ENCODE peak calls at places on chromosomes 1 and 21, in seven cellular contexts. P is GM13977, M is tibial artery, I is B cell, W is ovary, U is neural crest cell, Q is breast epithelium. D is an unnamed sample.

GRCh38 chr1:242673652-242674051 is 149.2 kb upstream of the PLD5 start:
- DNase-seq in I (no peak), U (no peak), Q (no peak), W (no peak), M (no peak), P (no peak), D (no peak)

GRCh38 chr1:203795382-203796222 is at the start of the genes ZBED6 and ZC3H11A:
- DNase-seq in P (peak), M (peak), Q (peak), I (peak), W (peak), U (peak), D (peak)

GRCh38 chr21:36044056-36044455 is 16.3 kb downstream of the SETD4 start:
- DNase-seq in I (no peak), M (no peak), Q (no peak), U (no peak), P (no peak), W (no peak), D (no peak)

GRCh38 chr1:24091971-24092482 is 19.9 kb downstream of the MYOM3 start:
- DNase-seq in Q (no peak), M (no peak), P (no peak), U (no peak), I (no peak), W (no peak), D (no peak)

GRCh38 chr1:6471969-6472368 is 6.0 kb upstream of the TNFRSF25 start:
- DNase-seq in P (no peak), I (no peak), U (no peak), M (no peak), W (no peak), Q (no peak), D (no peak)

GRCh38 chr1:235735630-235736029 is 86.0 kb upstream of the GNG4 start:
- DNase-seq in Q (no peak), W (no peak), I (no peak), U (no peak), M (no peak), P (no peak), D (no peak)

GRCh38 chr1:33131191-33131590 is 50.2 kb downstream of the AZIN2 start:
- DNase-seq in W (no peak), Q (no peak), M (no peak), U (no peak), P (no peak), I (no peak), D (no peak)

GRCh38 chr1:151619489-151620093 is 7.7 kb downstream of the SNX27 start:
- DNase-seq in U (no peak), Q (no peak), W (no peak), M (no peak), P (no peak), I (no peak), D (no peak)

GRCh38 chr1:109137959-109138757 is 24.2 kb downstream of the ELAPOR1 start:
- DNase-seq in M (no peak), W (no peak), Q (no peak), I (no peak), P (no peak), U (no peak), D (no peak)

GRCh38 chr1:182215797-182216196 is 154.3 kb upstream of the ZNF648 start:
- DNase-seq in M (no peak), I (no peak), Q (no peak), W (no peak), P (no peak), U (no peak), D (no peak)

GRCh38 chr1:91608876-91609275 is 108.2 kb downstream of the CDC7 start:
- DNase-seq in U (no peak), I (no peak), M (no peak), P (no peak), W (no peak), Q (no peak), D (no peak)

GRCh38 chr21:38843806-38844479 is 38.2 kb downstream of the ETS2 start:
- DNase-seq in U (no peak), P (no peak), Q (no peak), M (no peak), W (no peak), I (no peak), D (no peak)

GRCh38 chr1:56535949-56536348 is 43.4 kb downstream of the PLPP3 start:
- DNase-seq in I (no peak), W (no peak), U (no peak), P (no peak), Q (no peak), M (no peak), D (no peak)

GRCh38 chr1:224635356-224635755 is 19.2 kb downstream of the CNIH3 start:
- DNase-seq in U (no peak), W (no peak), M (no peak), Q (no peak), I (no peak), P (no peak), D (no peak)

GRCh38 chr1:228842094-228842775 is 107.0 kb downstream of the RHOU start:
- DNase-seq in U (no peak), Q (no peak), P (no peak), W (peak), M (no peak), I (no peak), D (no peak)

GRCh38 chr1:207058878-207059867 is 6.1 kb downstream of the PFKFB2 start:
- DNase-seq in U (no peak), W (no peak), P (no peak), M (no peak), Q (no peak), I (no peak), D (no peak)

GRCh38 chr1:59146651-59147358 is 150.1 kb upstream of the FGGY start:
- DNase-seq in W (peak), I (peak), M (peak), P (peak), U (peak), Q (no peak), D (peak)

GRCh38 chr1:24097663-24098062 is 14.3 kb downstream of the MYOM3 start:
- DNase-seq in W (no peak), Q (no peak), M (no peak), P (no peak), I (no peak), U (no peak), D (no peak)

GRCh38 chr1:89809556-89809955 is 11.3 kb upstream of the LRRC8D start:
- DNase-seq in M (no peak), P (no peak), W (no peak), Q (no peak), I (no peak), U (no peak), D (no peak)

GRCh38 chr1:19547814-19548213 is 62.5 kb upstream of the CAPZB start:
- DNase-seq in M (no peak), W (no peak), Q (no peak), I (no peak), U (no peak), P (no peak), D (no peak)

GRCh38 chr1:114093624-114094302 is 59.9 kb downstream of the SYT6 start:
- DNase-seq in I (no peak), P (no peak), Q (no peak), W (no peak), M (no peak), U (no peak), D (no peak)

GRCh38 chr1:94068831-94069648 is 51.9 kb downstream of the ABCA4 start:
- DNase-seq in W (no peak), U (no peak), Q (peak), M (no peak), I (no peak), P (no peak), D (no peak)

GRCh38 chr1:229557913-229558414 is 543 bp downstream of the ABCB10 start:
- DNase-seq in I (peak), U (peak), M (peak), W (peak), P (peak), Q (no peak), D (peak)

GRCh38 chr1:182397653-182398388 is 2.6 kb downstream of the TEDDM1 start:
- DNase-seq in I (no peak), Q (no peak), W (no peak), M (no peak), U (no peak), P (no peak), D (no peak)

GRCh38 chr21:44371596-44371995 is 18.2 kb downstream of the TRPM2 start:
- DNase-seq in Q (no peak), M (no peak), W (no peak), P (no peak), I (no peak), U (no peak), D (no peak)

GRCh38 chr1:15153842-15154479 is 414 bp downstream of the TMEM51 start:
- DNase-seq in I (peak), M (no peak), P (peak), U (peak), W (peak), Q (no peak), D (no peak)

GRCh38 chr21:34885125-34885524 is 164.0 kb downstream of the RUNX1 start:
- DNase-seq in P (no peak), M (no peak), Q (no peak), W (no peak), U (no peak), I (no peak), D (no peak)

GRCh38 chr21:34887729-34888568 is 161.2 kb downstream of the RUNX1 start:
- DNase-seq in I (peak), U (peak), P (peak), W (peak), M (peak), Q (peak), D (peak)

GRCh38 chr21:34888569-34889286 is 160.4 kb downstream of the RUNX1 start:
- DNase-seq in M (peak), P (peak), I (peak), Q (peak), U (peak), W (peak), D (peak)

GRCh38 chr21:34885636-34886553 is 163.2 kb downstream of the RUNX1 start:
- DNase-seq in P (no peak), U (no peak), I (no peak), W (peak), Q (no peak), M (no peak), D (no peak)

DNA sequence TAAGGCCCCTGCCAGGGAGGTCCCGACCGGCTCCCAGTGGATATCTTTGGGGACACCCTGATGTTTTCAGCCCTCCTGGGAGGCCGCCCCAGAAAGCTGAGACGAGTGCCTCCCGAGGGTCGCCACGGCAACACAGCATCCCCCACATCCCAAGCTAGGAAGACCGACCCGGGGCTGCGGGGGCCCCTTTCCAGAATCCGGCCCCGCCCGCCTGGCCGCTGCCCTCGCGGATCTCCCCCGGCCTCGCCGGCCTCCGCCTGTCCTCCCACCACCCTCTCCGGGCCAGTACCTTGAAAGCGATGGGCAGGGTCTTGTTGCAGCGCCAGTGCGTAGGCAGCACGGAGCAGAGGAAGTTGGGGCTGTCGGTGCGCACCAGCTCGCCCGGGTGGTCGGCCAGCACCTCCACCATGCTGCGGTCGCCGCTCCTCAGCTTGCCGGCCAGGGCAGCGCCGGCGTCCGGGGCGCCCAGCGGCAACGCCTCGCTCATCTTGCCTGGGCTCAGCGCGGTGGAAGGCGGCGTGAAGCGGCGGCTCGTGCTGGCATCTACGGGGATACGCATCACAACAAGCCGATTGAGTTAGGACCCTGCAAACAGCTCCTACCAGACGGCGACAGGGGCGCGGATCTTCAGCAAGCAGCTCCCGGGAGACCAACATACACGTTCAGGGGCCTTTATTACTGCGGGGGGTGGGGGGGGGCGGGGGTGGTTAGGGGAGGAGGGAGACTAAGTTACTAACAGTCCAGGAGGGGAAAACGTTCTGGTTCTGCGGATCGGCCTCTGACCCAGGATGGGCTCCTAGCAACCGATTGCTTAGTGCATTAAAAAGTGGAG is 162.3 kb downstream of the RUNX1 start:
- DNase-seq in Q (no peak), M (peak), P (peak), W (peak), I (peak), U (peak), D (no peak)
- TF ChIP-seq CTCF in Q (no peak), M (no peak), P (no peak), W (no peak), I (no peak), U (no peak), D (no peak)

GRCh38 chr1:165416876-165417275 is 28.1 kb downstream of the RXRG start:
- DNase-seq in Q (no peak), U (no peak), M (no peak), P (no peak), I (no peak), W (no peak), D (no peak)
- TF ChIP-seq CTCF in Q (no peak), U (no peak), M (no peak), P (no peak), I (no peak), W (no peak), D (no peak)

GRCh38 chr1:155016231-155016831 is 13.7 kb downstream of the ZBTB7B start:
- DNase-seq in P (no peak), W (peak), Q (no peak), M (no peak), U (no peak), I (peak), D (no peak)

GRCh38 chr1:155018617-155019348 is 14.8 kb downstream of the DCST2 start:
- DNase-seq in U (no peak), I (no peak), W (no peak), M (no peak), P (no peak), Q (no peak), D (no peak)

GRCh38 chr1:155019377-155020245 is 14.0 kb downstream of the DCST2 start:
- DNase-seq in I (no peak), Q (no peak), P (no peak), U (no peak), W (no peak), M (no peak), D (no peak)

GRCh38 chr1:155017021-155017945 is 14.7 kb downstream of the ZBTB7B start:
- DNase-seq in U (peak), W (peak), M (peak), Q (peak), P (peak), I (peak), D (peak)

DNA sequence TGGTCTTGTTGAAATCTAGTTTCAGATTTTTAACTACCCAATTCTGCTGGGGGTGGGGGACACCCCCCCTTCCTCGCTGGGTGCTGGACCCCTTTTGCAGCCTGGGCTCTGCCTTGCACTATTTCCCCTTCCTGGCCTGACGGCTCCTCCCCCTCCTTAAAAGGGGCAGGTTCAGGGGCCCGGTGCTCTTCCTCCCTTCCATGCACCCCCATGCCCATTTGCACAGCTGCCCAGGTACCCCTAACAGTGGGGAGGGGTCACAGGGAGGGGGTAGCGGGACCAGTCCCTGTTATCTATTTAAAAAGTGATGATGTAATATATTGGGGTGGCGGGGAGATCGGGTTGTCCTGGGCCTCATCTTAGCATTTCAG is 15.3 kb downstream of the ZBTB7B start:
- DNase-seq in P (peak), I (peak), Q (no peak), W (peak), U (no peak), M (no peak), D (no peak)
- TF ChIP-seq CTCF in P (no peak), I (no peak), Q (no peak), W (no peak), U (no peak), M (no peak), D (no peak)

DNA sequence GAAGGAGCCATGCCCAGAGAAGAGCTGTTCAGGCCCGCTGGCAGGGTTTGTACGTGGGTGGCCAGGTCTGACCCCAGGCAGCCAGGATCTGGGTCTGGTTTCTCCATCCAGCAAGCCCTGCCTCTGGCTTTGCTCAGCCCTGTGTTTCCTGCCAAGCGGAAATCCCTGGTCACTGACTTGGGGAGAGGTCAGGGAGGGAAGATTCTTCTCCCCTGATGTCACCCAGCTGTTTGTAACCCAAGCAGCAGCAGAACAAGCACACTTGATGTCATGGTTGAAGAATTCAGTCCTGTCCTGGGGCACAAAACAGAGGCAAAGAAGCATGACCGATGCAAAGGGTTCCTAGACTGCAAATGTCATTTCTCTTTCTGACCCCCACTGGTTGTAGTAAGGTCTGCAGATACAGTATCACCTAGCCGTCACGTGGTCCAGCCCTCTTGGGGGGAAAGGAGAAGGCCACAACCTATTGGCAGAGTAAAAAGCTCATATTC is 121.0 kb downstream of the SYT2 start:
- DNase-seq in W (peak), Q (peak), P (no peak), M (peak), I (no peak), U (peak), D (no peak)
- TF ChIP-seq CTCF in W (no peak), Q (peak), P (no peak), M (no peak), I (no peak), U (peak), D (no peak)

DNA sequence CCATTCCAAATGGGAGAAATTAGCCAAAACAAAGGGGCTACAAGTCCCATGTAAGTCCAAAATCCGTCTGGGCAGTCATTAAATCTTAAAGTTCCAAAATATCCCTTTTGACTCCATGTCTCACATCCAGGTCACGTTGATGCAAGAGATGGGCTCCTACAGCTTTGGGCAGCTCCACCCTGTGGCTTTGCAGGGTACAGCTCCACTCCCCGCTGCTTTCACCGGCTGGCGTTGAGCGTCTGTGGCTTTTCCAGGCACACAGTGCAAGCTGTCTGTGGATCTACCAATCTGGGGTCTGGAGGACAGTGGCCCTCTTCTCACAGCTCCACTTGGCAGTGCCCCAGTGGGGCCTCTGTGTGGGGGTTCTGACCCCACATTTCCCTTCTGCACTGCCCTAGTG is 130.2 kb downstream of the TPR start:
- DNase-seq in M (no peak), P (no peak), I (no peak), Q (no peak), W (no peak), U (no peak), D (no peak)
- TF ChIP-seq CTCF in M (no peak), P (peak), I (no peak), Q (no peak), W (no peak), U (peak), D (no peak)

GRCh38 chr21:40841524-40842196 is 5.3 kb downstream of the DSCAM start:
- DNase-seq in Q (no peak), M (peak), W (no peak), U (peak), I (no peak), P (no peak), D (no peak)
- TF ChIP-seq CTCF in Q (peak), M (no peak), W (no peak), U (peak), I (no peak), P (no peak), D (no peak)

DNA sequence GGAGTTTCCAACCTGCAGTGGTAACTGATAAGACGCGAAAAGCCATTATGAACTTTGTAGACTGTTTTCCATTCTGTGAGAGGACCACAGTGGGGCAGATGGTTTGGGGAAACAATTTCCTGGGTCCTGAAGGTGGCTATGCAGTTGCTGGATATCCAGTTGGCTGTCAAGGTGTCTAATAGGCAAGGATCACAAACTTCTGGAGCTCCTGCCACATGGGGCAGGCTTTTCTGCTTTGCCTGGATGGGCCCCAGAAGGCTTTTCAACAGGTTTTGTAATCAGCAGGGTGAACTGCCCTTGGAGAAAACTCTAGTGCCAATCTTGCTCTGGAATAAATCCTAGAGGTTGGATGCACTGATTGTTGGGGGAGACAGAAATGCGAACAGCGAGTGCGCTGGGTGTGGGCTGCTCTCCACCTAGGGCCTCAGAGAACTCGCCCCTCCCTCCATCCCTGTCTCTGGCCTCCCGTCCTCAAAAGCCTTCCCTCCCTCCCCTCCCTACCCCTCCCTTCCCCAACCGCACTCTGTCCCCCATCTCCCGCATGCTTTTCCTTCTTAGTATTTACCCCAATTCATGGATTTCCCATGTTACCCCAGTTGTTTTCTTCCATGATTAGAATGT is 210.3 kb upstream of the USP24 start:
- DNase-seq in I (no peak), M (no peak), P (no peak), U (no peak), W (no peak), Q (no peak), D (no peak)
- TF ChIP-seq CTCF in I (no peak), M (no peak), P (no peak), U (no peak), W (no peak), Q (no peak), D (no peak)

GRCh38 chr21:14306143-14306907 is 76.6 kb downstream of the HSPA13 start:
- DNase-seq in M (no peak), W (no peak), U (no peak), P (no peak), Q (no peak), I (no peak), D (no peak)
- TF ChIP-seq CTCF in M (peak), W (no peak), U (no peak), P (peak), Q (no peak), I (peak), D (no peak)

D was measured in natural killer cell.